ENCODE peak calls at places on chromosomes 16 and 17, in nine cellular contexts. F is retinal pigment epithelial cell, R is foreskin keratinocyte, E is AG10803, Q is cardiac fibroblast, S is type B pancreatic cell, W is omental fat pad, M is GM20000, K is dorsolateral prefrontal cortex. C is an unnamed sample.

GRCh38 chr17:42428141-42428944 is 5.3 kb upstream of the CAVIN1 start:
- DNase-seq in F (peak; percentile 78), R (peak; percentile 99), E (peak; percentile 99), Q (peak; percentile 96), S (no peak), W (no peak), M (no peak), K (peak; percentile 67), C (peak; percentile 60)

GRCh38 chr16:1345087-1345486 is 6.6 kb downstream of the TSR3 start:
- DNase-seq in F (no peak), R (no peak), E (no peak), Q (no peak), S (no peak), W (no peak), M (no peak), K (no peak), C (no peak)

GRCh38 chr16:19884611-19885455 is at the start of gene GPRC5B:
- DNase-seq in F (no peak), R (peak; percentile 23), E (no peak), Q (peak; percentile 66), S (peak; percentile 74), W (no peak), M (peak; percentile 77), K (peak; percentile 66), C (peak; percentile 42)

GRCh38 chr17:47338026-47338425 is 14.3 kb downstream of the EFCAB13 start:
- DNase-seq in F (no peak), R (no peak), E (no peak), Q (no peak), S (no peak), W (no peak), M (no peak), K (no peak), C (no peak)

GRCh38 chr17:27569257-27569722 is 61.7 kb upstream of the LGALS9 start:
- DNase-seq in F (no peak), R (no peak), E (no peak), Q (peak; percentile 43), S (no peak), W (no peak), M (peak; percentile 58), K (no peak), C (peak; percentile 87)

GRCh38 chr16:87278191-87279093 is 38.8 kb downstream of the C16orf95 start:
- DNase-seq in F (no peak), R (peak; percentile 51), E (peak; percentile 80), Q (peak; percentile 90), S (peak; percentile 88), W (peak; percentile 34), M (peak; percentile 85), K (peak; percentile 75), C (peak; percentile 68)

GRCh38 chr17:81218991-81219390 is 3.8 kb downstream of the CEP131 start:
- DNase-seq in F (no peak), R (no peak), E (no peak), Q (no peak), S (no peak), W (no peak), M (no peak), K (no peak), C (no peak)

GRCh38 chr16:14199199-14199598 is 128.1 kb downstream of the MRTFB start:
- DNase-seq in F (no peak), R (peak; percentile 40), E (no peak), Q (no peak), S (no peak), W (no peak), M (no peak), K (no peak), C (no peak)

GRCh38 chr16:86965840-86966239 is 351.4 kb downstream of the C16orf95 start:
- DNase-seq in F (no peak), R (no peak), E (no peak), Q (no peak), S (no peak), W (no peak), M (no peak), K (no peak), C (no peak)

GRCh38 chr16:31461921-31462804 is 2.9 kb downstream of the ARMC5 start:
- DNase-seq in F (no peak), R (no peak), E (no peak), Q (no peak), S (no peak), W (no peak), M (no peak), K (no peak), C (no peak)

GRCh38 chr17:688100-688989 is 26.3 kb downstream of the VPS53 start:
- DNase-seq in F (no peak), R (no peak), E (peak; percentile 33), Q (peak; percentile 62), S (no peak), W (no peak), M (no peak), K (no peak), C (no peak)

GRCh38 chr16:46650224-46650623 is 29.0 kb upstream of the SHCBP1 start:
- DNase-seq in F (no peak), R (peak; percentile 19), E (peak; percentile 50), Q (peak; percentile 48), S (no peak), W (no peak), M (no peak), K (no peak), C (no peak)

GRCh38 chr17:17141860-17142552 is 64.1 kb downstream of the PLD6 start:
- DNase-seq in F (no peak), R (no peak), E (peak; percentile 52), Q (peak; percentile 71), S (no peak), W (no peak), M (peak; percentile 53), K (peak; percentile 67), C (peak; percentile 56)

GRCh38 chr17:35129154-35129972 is 7.9 kb downstream of the FNDC8 start:
- DNase-seq in F (no peak), R (no peak), E (peak; percentile 40), Q (peak; percentile 40), S (no peak), W (no peak), M (no peak), K (no peak), C (no peak)

GRCh38 chr17:16286009-16286946 is 67.0 kb downstream of the CENPV start:
- DNase-seq in F (peak; percentile 89), R (peak; percentile 95), E (peak; percentile 93), Q (peak; percentile 97), S (peak; percentile 72), W (peak; percentile 42), M (peak; percentile 85), K (no peak), C (peak; percentile 95)

GRCh38 chr16:84299734-84300440 is 5.2 kb downstream of the WFDC1 start:
- DNase-seq in F (no peak), R (no peak), E (no peak), Q (no peak), S (no peak), W (no peak), M (no peak), K (no peak), C (no peak)

GRCh38 chr17:8867361-8867981 is at the start of gene PIK3R6:
- DNase-seq in F (no peak), R (no peak), E (no peak), Q (no peak), S (no peak), W (no peak), M (peak; percentile 59), K (no peak), C (no peak)

GRCh38 chr16:55836158-55836611 is 3.3 kb upstream of the CES1 start:
- DNase-seq in F (no peak), R (no peak), E (no peak), Q (peak; percentile 3), S (no peak), W (no peak), M (no peak), K (no peak), C (no peak)

GRCh38 chr16:854808-855410 is 54.4 kb upstream of the GNG13 start:
- DNase-seq in F (no peak), R (no peak), E (no peak), Q (no peak), S (no peak), W (no peak), M (no peak), K (no peak), C (no peak)

GRCh38 chr17:48791128-48792032 is 25.6 kb downstream of the TTLL6 start:
- DNase-seq in F (no peak), R (peak; percentile 63), E (peak; percentile 88), Q (peak; percentile 89), S (no peak), W (peak; percentile 75), M (peak; percentile 63), K (peak; percentile 48), C (peak; percentile 53)
- TF ChIP-seq CTCF in F (peak; percentile 90), R (peak; percentile 88), E (peak; percentile 89), Q (peak; percentile 88), S (peak; percentile 84), W (no peak), M (peak; percentile 39), K (peak; percentile 65), C (peak; percentile 40)

DNA sequence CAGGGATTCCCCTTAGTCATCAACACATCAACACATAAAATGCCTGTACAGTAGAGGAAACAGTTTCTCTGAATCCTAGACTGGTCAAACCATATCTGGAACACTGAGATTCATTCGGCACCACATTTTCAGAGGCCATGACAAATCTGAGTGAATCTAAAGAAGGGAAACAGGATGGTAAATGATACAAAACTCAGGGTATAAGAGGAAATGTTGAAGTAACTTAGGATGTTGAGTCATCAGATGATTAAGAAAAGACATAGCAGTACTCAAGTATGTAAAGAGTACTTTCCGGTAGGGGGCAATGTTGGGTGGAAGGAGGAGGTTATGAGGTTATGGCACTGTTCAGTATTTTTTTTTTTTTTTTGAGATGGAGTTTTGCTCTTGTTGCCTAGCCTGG is 358.5 kb upstream of the PMFBP1 start:
- DNase-seq in F (no peak), R (peak; percentile 78), E (peak; percentile 67), Q (peak; percentile 87), S (no peak), W (no peak), M (peak; percentile 10), K (no peak), C (no peak)
- TF ChIP-seq CTCF in F (no peak), R (peak; percentile 58), E (peak; percentile 44), Q (peak; percentile 59), S (no peak), W (no peak), M (no peak), K (no peak), C (no peak)

GRCh38 chr17:63696381-63696961 is 3.5 kb downstream of the LIMD2 start:
- DNase-seq in F (no peak), R (no peak), E (peak; percentile 38), Q (peak; percentile 55), S (no peak), W (no peak), M (peak; percentile 70), K (no peak), C (peak; percentile 64)
- TF ChIP-seq CTCF in F (peak; percentile 59), R (peak; percentile 41), E (peak; percentile 42), Q (peak; percentile 42), S (peak; percentile 70), W (no peak), M (no peak), K (peak; percentile 6), C (peak; percentile 47)

DNA sequence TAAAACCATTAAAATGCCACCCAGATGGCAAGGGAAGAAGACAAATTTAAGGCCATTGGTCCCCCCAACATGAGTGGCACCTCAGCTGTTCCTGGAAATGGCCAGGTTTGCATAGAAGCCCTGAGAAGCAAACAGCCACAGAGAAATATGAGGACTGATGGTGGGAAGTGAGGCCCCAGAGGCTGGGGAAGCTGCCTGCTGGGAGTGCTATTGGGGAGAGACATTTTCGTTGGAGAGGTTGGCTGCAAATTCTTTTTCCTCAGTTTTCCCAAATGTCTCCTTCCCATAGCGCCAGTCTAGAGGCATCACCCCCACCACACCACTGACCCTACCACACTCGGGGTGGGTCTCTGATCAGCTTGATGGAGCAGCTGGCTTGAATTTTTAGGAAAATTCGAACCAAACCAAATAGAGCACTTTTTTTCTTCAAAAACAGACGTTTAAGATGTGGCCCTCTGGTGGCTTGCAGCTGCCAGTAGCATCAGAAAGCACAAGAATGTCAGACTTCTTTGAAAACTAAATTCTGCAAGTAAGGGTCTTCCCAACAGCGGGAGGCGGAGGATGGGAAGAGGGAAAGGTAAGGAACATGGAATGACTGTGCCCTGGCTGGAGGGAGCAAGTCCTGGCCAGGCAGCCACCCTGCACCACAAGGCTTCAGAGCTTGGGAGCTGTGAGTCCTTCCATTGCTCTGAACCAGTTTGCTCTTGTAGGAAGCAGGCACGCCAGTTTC is 13.2 kb upstream of the SLC12A3 start:
- DNase-seq in F (no peak), R (no peak), E (peak; percentile 43), Q (peak; percentile 53), S (no peak), W (no peak), M (no peak), K (no peak), C (no peak)
- TF ChIP-seq CTCF in F (peak; percentile 73), R (peak; percentile 46), E (peak; percentile 70), Q (peak; percentile 67), S (peak; percentile 70), W (no peak), M (no peak), K (peak; percentile 42), C (peak; percentile 52)

C was measured in activated CD8-positive, alpha-beta T cell treated with anti-CD3 and anti-CD28 coated beads for 36 hours.